ENCODE peak calls at places on chromosomes 6 and 20, in four cellular contexts. R is colonic mucosa, C is tibial nerve, B is body of pancreas. A is an unnamed sample. For H3K36me3, the result is how much of the 10 kb centered on the place peaks cover.

GRCh38 chr20:57686931-57687652 is 22.7 kb downstream of the PMEPA1 start:
- DNase-seq in R (no peak), C (no peak), B (peak), A (no peak)

GRCh38 chr20:3221398-3222226 is 12.3 kb downstream of the ITPA start:
- DNase-seq in R (peak), C (no peak), B (no peak), A (no peak)

GRCh38 chr6:137949686-137950390 is 82.8 kb downstream of the TNFAIP3 start:
- DNase-seq in R (no peak), C (no peak), B (no peak), A (no peak)

GRCh38 chr6:151391021-151391470 is 313 bp downstream of the ZBTB2 start:
- DNase-seq in R (peak), C (peak), B (peak), A (no peak)

GRCh38 chr6:18585032-18585573 is 198.0 kb downstream of the RNF144B start:
- DNase-seq in R (peak), C (no peak), B (no peak), A (no peak)

GRCh38 chr6:149923327-149923986 is 536 bp upstream of the RAET1G start:
- DNase-seq in R (no peak), C (no peak), B (no peak), A (no peak)

GRCh38 chr20:39850821-39851330 is 838.2 kb downstream of the MAFB start:
- DNase-seq in R (no peak), C (no peak), B (no peak), A (no peak)

GRCh38 chr6:31782126-31782941 is 5.2 kb upstream of the VWA7 start:
- DNase-seq in R (no peak), C (no peak), B (no peak), A (no peak)

GRCh38 chr20:48025061-48025515 is 239.8 kb upstream of the SULF2 start:
- DNase-seq in R (no peak), C (peak), B (no peak), A (peak)

GRCh38 chr20:47950103-47950502 is 164.8 kb upstream of the SULF2 start:
- DNase-seq in R (no peak), C (no peak), B (peak), A (no peak)

GRCh38 chr6:167210375-167211295 is 52.9 kb upstream of the GPR31 start:
- DNase-seq in R (no peak), C (no peak), B (no peak), A (no peak)

GRCh38 chr6:154690857-154691256 is 42.4 kb upstream of the SCAF8 start:
- DNase-seq in R (no peak), C (no peak), B (no peak), A (no peak)

GRCh38 chr20:57957397-57958049 is 247.7 kb upstream of the PMEPA1 start:
- DNase-seq in R (no peak), C (no peak), B (no peak), A (no peak)

GRCh38 chr6:43481591-43482242 is 4.3 kb downstream of the TJAP1 start:
- DNase-seq in R (no peak), C (no peak), B (peak), A (no peak)

GRCh38 chr6:138973481-138974140 is 14.4 kb downstream of the REPS1 start:
- DNase-seq in R (no peak), C (no peak), B (no peak), A (no peak)

GRCh38 chr20:44072381-44072780 is 114.6 kb downstream of the JPH2 start:
- DNase-seq in R (no peak), C (no peak), B (no peak), A (no peak)

GRCh38 chr20:37986873-37987601 is 46.2 kb downstream of the TTI1 start:
- DNase-seq in R (no peak), C (no peak), B (peak), A (no peak)

GRCh38 chr6:44800171-44800671 is 412.7 kb downstream of the CDC5L start:
- DNase-seq in R (no peak), C (no peak), B (peak), A (no peak)

GRCh38 chr6:12844284-12845223 is 128.0 kb downstream of the PHACTR1 start:
- DNase-seq in R (no peak), C (no peak), B (no peak), A (no peak)

GRCh38 chr6:88124925-88125557 is 41.1 kb downstream of the CNR1 start:
- DNase-seq in R (no peak), C (no peak), B (no peak), A (no peak)

GRCh38 chr6:29980501-29980900 is 38.2 kb downstream of the HLA-A start:
- DNase-seq in R (no peak), C (no peak), B (no peak), A (no peak)

GRCh38 chr6:93238632-93239031 is 180.7 kb downstream of the EPHA7 start:
- DNase-seq in R (no peak), C (no peak), B (no peak), A (no peak)

GRCh38 chr6:135244805-135245204 is 63.7 kb downstream of the MYB start:
- DNase-seq in R (no peak), C (no peak), B (no peak), A (no peak)

GRCh38 chr6:99032396-99032795 is 84.7 kb upstream of the FBXL4 start:
- DNase-seq in R (no peak), C (no peak), B (no peak), A (no peak)

GRCh38 chr6:99030915-99031314 is 83.2 kb upstream of the FBXL4 start:
- DNase-seq in R (no peak), C (no peak), B (no peak), A (no peak)

GRCh38 chr6:99031957-99032356 is 84.2 kb upstream of the FBXL4 start:
- DNase-seq in R (no peak), C (no peak), B (no peak), A (no peak)

GRCh38 chr6:99036672-99037071 is 88.9 kb upstream of the FBXL4 start:
- DNase-seq in R (no peak), C (no peak), B (no peak), A (no peak)
- H3K36me3 ChIP-seq in R (under half), C (under half), B (under half), A (under half)

GRCh38 chr6:100617633-100618348 is 153.1 kb upstream of the SIM1 start:
- DNase-seq in R (no peak), C (no peak), B (no peak), A (no peak)

GRCh38 chr6:100618349-100618671 is 153.6 kb upstream of the SIM1 start:
- DNase-seq in R (no peak), C (no peak), B (no peak), A (no peak)

GRCh38 chr6:100612101-100612500 is 147.4 kb upstream of the SIM1 start:
- DNase-seq in R (no peak), C (no peak), B (no peak), A (no peak)

GRCh38 chr6:100614386-100614785 is 149.7 kb upstream of the SIM1 start:
- DNase-seq in R (no peak), C (no peak), B (no peak), A (no peak)

GRCh38 chr6:100614933-100615332 is 150.2 kb upstream of the SIM1 start:
- DNase-seq in R (no peak), C (no peak), B (no peak), A (no peak)
- H3K4me3 ChIP-seq in R (no peak), C (no peak), B (no peak), A (no peak)

DNA sequence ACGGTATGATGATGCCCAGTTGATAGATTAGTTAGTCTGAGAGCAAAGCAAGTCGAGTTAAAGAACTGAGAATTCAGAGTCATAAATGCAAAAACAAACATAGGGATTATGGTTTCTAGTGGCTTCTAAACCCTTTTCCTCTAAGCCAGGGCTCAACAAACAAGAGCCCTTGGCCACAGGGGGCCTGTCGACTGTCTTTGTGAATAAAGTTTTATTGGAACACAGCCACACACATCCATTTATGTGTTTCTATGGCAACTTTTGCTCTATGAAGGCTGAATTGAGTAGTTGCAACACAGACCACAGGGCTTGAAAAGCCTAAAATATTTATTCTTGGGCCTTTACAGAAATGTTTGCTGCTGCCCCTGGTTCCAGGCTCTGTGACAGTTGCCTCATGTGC is 76.2 kb downstream of the SLC24A3 start:
- DNase-seq in R (no peak), C (no peak), B (no peak), A (no peak)
- H3K27ac ChIP-seq in R (no peak), C (no peak), B (no peak), A (no peak)

GRCh38 chr6:38684904-38685303 is 18.0 kb downstream of the GLO1 start:
- DNase-seq in R (no peak), C (no peak), B (no peak), A (no peak)
- H3K36me3 ChIP-seq in R (under half), C (under half), B (under half), A (under half)

GRCh38 chr6:126040826-126041225 is 54.5 kb downstream of the TRMT11 start:
- DNase-seq in R (peak), C (no peak), B (peak), A (no peak)
- H3K4me3 ChIP-seq in R (no peak), C (no peak), B (no peak), A (no peak)

DNA sequence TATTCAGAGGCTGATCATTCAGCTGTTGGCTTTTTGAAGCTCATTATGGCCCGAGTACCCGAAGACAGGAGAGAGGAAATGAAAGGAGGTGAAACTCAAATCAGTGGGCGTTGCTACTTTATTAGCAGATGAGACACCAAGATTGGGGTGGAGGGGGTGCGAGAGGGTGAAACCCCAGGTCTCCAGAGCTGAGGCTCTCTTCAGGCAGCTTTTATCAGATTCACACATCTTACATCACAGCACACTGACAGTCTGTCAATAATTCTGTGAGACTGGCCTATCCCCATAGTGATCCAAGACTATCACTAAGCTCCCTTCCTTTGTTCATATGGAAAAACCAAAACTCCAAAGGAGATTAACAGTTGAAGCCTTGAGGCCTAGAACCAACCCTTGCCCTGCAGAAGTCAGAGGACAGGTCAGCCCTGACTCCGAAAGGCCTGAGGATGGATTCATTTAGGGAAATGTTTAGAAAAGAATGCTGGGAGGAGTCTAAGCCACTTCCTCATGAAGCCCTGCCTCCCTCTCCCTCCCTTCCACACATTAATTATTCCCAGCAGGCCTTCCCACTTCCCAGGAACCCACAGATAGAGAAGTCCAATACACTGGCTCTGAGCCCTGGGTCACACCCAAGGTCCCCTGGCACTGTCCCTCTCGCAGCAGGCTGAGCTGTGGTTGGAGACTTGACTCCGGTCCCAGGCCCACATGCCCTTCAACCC is 23.2 kb downstream of the TRERF1 start:
- DNase-seq in R (peak), C (no peak), B (no peak), A (no peak)
- H3K27ac ChIP-seq in R (no peak), C (peak), B (no peak), A (no peak)

DNA sequence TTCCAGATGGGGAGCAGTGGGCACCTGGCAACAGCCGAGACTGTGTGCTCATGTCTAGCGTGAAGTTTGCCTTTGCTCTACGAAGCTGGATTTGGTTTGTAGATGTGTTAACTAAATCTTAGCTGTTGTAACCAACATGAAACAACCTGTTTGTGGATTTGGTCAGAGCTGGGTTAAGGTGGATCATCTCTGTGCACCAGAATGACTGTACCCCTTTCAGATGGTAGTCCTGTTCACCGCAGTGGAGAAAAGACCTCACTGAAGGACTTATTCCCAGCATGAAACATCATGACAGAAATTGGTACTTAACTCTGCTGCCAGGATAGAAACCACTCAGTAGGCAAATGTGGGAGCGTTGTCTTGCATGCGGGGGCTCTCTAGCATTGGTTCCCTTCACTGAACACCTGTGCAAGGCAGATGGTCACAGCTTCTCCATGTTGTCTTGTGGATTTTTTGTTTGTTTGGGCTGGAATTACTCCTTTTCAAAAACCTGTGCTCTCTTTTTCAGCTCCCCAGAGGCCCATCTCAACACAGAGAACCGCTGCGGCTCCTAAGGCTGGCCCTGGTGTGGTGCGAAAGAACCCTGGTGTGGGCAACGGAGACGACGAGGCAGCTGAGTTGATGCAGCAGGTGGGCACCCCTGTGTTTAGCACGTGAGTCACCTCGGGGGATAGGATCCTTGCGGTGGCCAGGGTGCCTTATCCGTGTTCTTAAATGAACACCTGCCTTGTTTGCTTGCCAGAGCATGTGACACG is 19.3 kb upstream of the EFCAB8 start:
- DNase-seq in R (no peak), C (no peak), B (no peak), A (no peak)
- H3K36me3 ChIP-seq in R (under half), C (under half), B (under half), A (under half)